ENCODE peak calls at places on chromosomes 3 and 15, in four cellular contexts. H is non-pigmented ciliary epithelial cell; Q is Calu3; I is activated CD4-positive, alpha-beta T cell treated with anti-CD3 and anti-CD28 coated beads, Interleukin-2, amount 50 U/mL, for 4 hours. W is an unnamed sample.

GRCh38 chr3:180612363-180612762 is 10.4 kb downstream of the TTC14 start:
- DNase-seq in H (no peak), Q (no peak), I (no peak), W (no peak)

GRCh38 chr3:17605032-17605431 is 137.4 kb downstream of the TBC1D5 start:
- DNase-seq in H (peak; percentile 68), Q (no peak), I (no peak), W (no peak)

GRCh38 chr15:67253517-67254237 is 784 bp downstream of the AAGAB start:
- DNase-seq in H (peak; percentile 4), Q (no peak), I (no peak), W (no peak)

GRCh38 chr15:28974142-28974541 is 88.4 kb downstream of the APBA2 start:
- DNase-seq in H (no peak), Q (no peak), I (no peak), W (no peak)

GRCh38 chr15:38145671-38146111 is 106.9 kb upstream of the SPRED1 start:
- DNase-seq in H (no peak), Q (no peak), I (no peak), W (peak; percentile 32)

GRCh38 chr15:53307952-53308624 is 451.4 kb downstream of the WDR72 start:
- DNase-seq in H (no peak), Q (no peak), I (no peak), W (no peak)

GRCh38 chr3:38687306-38687705 is 37.8 kb upstream of the SCN5A start:
- DNase-seq in H (no peak), Q (no peak), I (no peak), W (no peak)

GRCh38 chr15:36627566-36627965 is 48.1 kb downstream of the CDIN1 start:
- DNase-seq in H (no peak), Q (no peak), I (no peak), W (no peak)

GRCh38 chr3:49719214-49719884 is at the start of gene AMIGO3:
- DNase-seq in H (peak; percentile 54), Q (peak; percentile 88), I (peak; percentile 84), W (peak; percentile 92)

GRCh38 chr15:78492841-78493240 is 14.5 kb upstream of the HYKK start:
- DNase-seq in H (no peak), Q (no peak), I (no peak), W (no peak)

GRCh38 chr3:104832530-104832929 is 534.2 kb upstream of the ALCAM start:
- DNase-seq in H (no peak), Q (no peak), I (no peak), W (no peak)

GRCh38 chr15:62021991-62022600 is 38.2 kb downstream of the VPS13C start:
- DNase-seq in H (no peak), Q (peak; percentile 4), I (no peak), W (no peak)

GRCh38 chr3:38826001-38826400 is 10.0 kb upstream of the SCN10A start:
- DNase-seq in H (no peak), Q (no peak), I (no peak), W (no peak)

GRCh38 chr3:140857993-140858392 is 83.6 kb upstream of the SLC25A36 start:
- DNase-seq in H (no peak), Q (no peak), I (no peak), W (no peak)

GRCh38 chr15:34437687-34438086 is at the start of gene GOLGA8A:
- DNase-seq in H (no peak), Q (peak; percentile 58), I (peak; percentile 84), W (peak; percentile 89)

GRCh38 chr3:64358853-64359252 is 133.6 kb upstream of the PRICKLE2 start:
- DNase-seq in H (no peak), Q (no peak), I (no peak), W (peak; percentile 43)

W was measured in GM12865.